ENCODE peak calls at places on chromosomes 3 and 15, in four cellular contexts. V is T-helper 1 cell, W is hypothalamus, F is choroid plexus epithelial cell. E is an unnamed sample.

GRCh38 chr3:131543714-131544113 is 40.9 kb upstream of the MRPL3 start:
- DNase-seq in V (no peak), W (peak), F (peak), E (peak)

GRCh38 chr15:95799286-95800187 is 531.0 kb upstream of the NR2F2 start:
- DNase-seq in V (no peak), W (no peak), F (peak), E (peak)

GRCh38 chr3:45832691-45833090 is 9.2 kb downstream of the LZTFL1 start:
- DNase-seq in V (no peak), W (no peak), F (peak), E (no peak)

GRCh38 chr3:165070682-165071081 is 7.6 kb downstream of the SI start:
- DNase-seq in V (no peak), W (no peak), F (no peak), E (no peak)

GRCh38 chr3:73284432-73284831 is 223.0 kb downstream of the EBLN2 start:
- DNase-seq in V (no peak), W (peak), F (no peak), E (no peak)

GRCh38 chr3:117719316-117719926 is 1009.8 kb downstream of the TUSC7 start:
- DNase-seq in V (no peak), W (no peak), F (peak), E (peak)

GRCh38 chr3:139326707-139327106 is 17.1 kb upstream of the MRPS22 start:
- DNase-seq in V (no peak), W (no peak), F (no peak), E (no peak)

GRCh38 chr3:190175490-190175889 is 54.8 kb upstream of the P3H2 start:
- DNase-seq in V (no peak), W (no peak), F (no peak), E (no peak)

GRCh38 chr3:148389916-148390315 is 307.8 kb upstream of the AGTR1 start:
- DNase-seq in V (no peak), W (no peak), F (peak), E (peak)

GRCh38 chr3:47908744-47909143 is 105.8 kb downstream of the DHX30 start:
- DNase-seq in V (no peak), W (no peak), F (no peak), E (peak)

GRCh38 chr3:55620361-55621025 is 133.4 kb upstream of the WNT5A start:
- DNase-seq in V (no peak), W (no peak), F (peak), E (peak)

GRCh38 chr3:59856921-59857320 is 807.1 kb upstream of the CFAP20DC start:
- DNase-seq in V (no peak), W (no peak), F (no peak), E (no peak)

GRCh38 chr15:33852094-33852493 is 116.2 kb upstream of the CHRM5 start:
- DNase-seq in V (no peak), W (no peak), F (peak), E (peak)

GRCh38 chr3:14716593-14716992 is 41.7 kb downstream of the C3orf20 start:
- DNase-seq in V (no peak), W (no peak), F (no peak), E (no peak)

GRCh38 chr15:40047413-40048154 is 8.6 kb upstream of the SRP14 start:
- DNase-seq in V (no peak), W (no peak), F (peak), E (peak)

GRCh38 chr3:184593201-184593922 is 31.8 kb downstream of the EPHB3 start:
- DNase-seq in V (no peak), W (no peak), F (no peak), E (no peak)

GRCh38 chr3:64408770-64409169 is 183.5 kb upstream of the PRICKLE2 start:
- DNase-seq in V (no peak), W (no peak), F (peak), E (no peak)

GRCh38 chr3:183455064-183455463 is 26.6 kb upstream of the MCF2L2 start:
- DNase-seq in V (no peak), W (peak), F (peak), E (peak)

GRCh38 chr3:71166366-71166765 is 417.2 kb downstream of the FOXP1 start:
- DNase-seq in V (no peak), W (no peak), F (no peak), E (no peak)

GRCh38 chr15:69758291-69758771 is 305.7 kb downstream of the RPLP1 start:
- DNase-seq in V (no peak), W (no peak), F (peak), E (peak)

GRCh38 chr15:25903024-25903581 is 40.0 kb upstream of the ATP10A start:
- DNase-seq in V (no peak), W (no peak), F (no peak), E (peak)

GRCh38 chr15:50128266-50128665 is 9.2 kb upstream of the ATP8B4 start:
- DNase-seq in V (no peak), W (peak), F (no peak), E (no peak)

GRCh38 chr3:10780922-10781321 is 35.1 kb upstream of the SLC6A11 start:
- DNase-seq in V (no peak), W (no peak), F (no peak), E (no peak)

GRCh38 chr3:106338582-106339219 is 469.9 kb upstream of the CBLB start:
- DNase-seq in V (no peak), W (no peak), F (no peak), E (no peak)

GRCh38 chr15:68262514-68263356 is 14.8 kb upstream of the FEM1B start:
- DNase-seq in V (no peak), W (no peak), F (no peak), E (no peak)

GRCh38 chr3:61417352-61417751 is 144.0 kb upstream of the PTPRG start:
- DNase-seq in V (no peak), W (no peak), F (peak), E (peak)

GRCh38 chr3:36648241-36649034 is 115.9 kb downstream of the DCLK3 start:
- DNase-seq in V (no peak), W (no peak), F (peak), E (peak)

GRCh38 chr3:187066228-187066995 is 72.9 kb downstream of the RPL39L start:
- DNase-seq in V (no peak), W (no peak), F (peak), E (peak)

GRCh38 chr15:57752426-57752825 is 45.9 kb downstream of the POLR2M start:
- DNase-seq in V (no peak), W (no peak), F (peak), E (peak)

GRCh38 chr15:90322531-90322930 is 29.6 kb upstream of the ZNF774 start:
- DNase-seq in V (no peak), W (no peak), F (no peak), E (no peak)

GRCh38 chr3:185727873-185728272 is 97.0 kb downstream of the IGF2BP2 start:
- DNase-seq in V (no peak), W (no peak), F (no peak), E (no peak)

GRCh38 chr3:76585794-76586392 is 454.0 kb upstream of the ROBO2 start:
- DNase-seq in V (no peak), W (no peak), F (peak), E (peak)

GRCh38 chr3:175149675-175150074 is 290.5 kb downstream of the NAALADL2 start:
- DNase-seq in V (no peak), W (no peak), F (peak), E (peak)

GRCh38 chr3:108420926-108421325 is 89.5 kb downstream of the MYH15 start:
- DNase-seq in V (no peak), W (no peak), F (peak), E (peak)

GRCh38 chr3:112653881-112654300 is 12.9 kb upstream of the CCDC80 start:
- DNase-seq in V (no peak), W (no peak), F (peak), E (peak)

GRCh38 chr15:74817370-74817737 is 4.7 kb downstream of the LMAN1L start:
- DNase-seq in V (no peak), W (peak), F (peak), E (no peak)

GRCh38 chr3:63333815-63334214 is 55.7 kb downstream of the SYNPR start:
- DNase-seq in V (no peak), W (no peak), F (peak), E (peak)

GRCh38 chr3:184040010-184040409 is 8.5 kb downstream of the HTR3D start:
- DNase-seq in V (no peak), W (no peak), F (peak), E (no peak)

GRCh38 chr15:78004919-78005634 is 72.4 kb downstream of the TBC1D2B start:
- DNase-seq in V (no peak), W (peak), F (peak), E (peak)

GRCh38 chr3:56974242-56974945 is 86.1 kb upstream of the SPATA12 start:
- DNase-seq in V (no peak), W (no peak), F (no peak), E (peak)